ENCODE peak calls at places on chromosome 7, in seven cellular contexts. L is WERI-Rb-1, S is GM10248, R is cardiac fibroblast, D is osteocyte, Y is cardiac muscle cell, T is RWPE1. M is an unnamed sample.

GRCh38 chr7:130149575-130150139 is 55.5 kb downstream of the TMEM209 start:
- DNase-seq in L (no peak), S (peak), R (no peak), D (peak), Y (no peak), T (no peak), M (no peak)

GRCh38 chr7:116984511-116984910 is 31.2 kb downstream of the ST7 start:
- DNase-seq in L (no peak), S (no peak), R (no peak), D (no peak), Y (no peak), T (no peak), M (no peak)

GRCh38 chr7:82257118-82257695 is 186.4 kb downstream of the CACNA2D1 start:
- DNase-seq in L (no peak), S (no peak), R (no peak), D (no peak), Y (no peak), T (no peak), M (no peak)

GRCh38 chr7:130894146-130895005 is 160.4 kb upstream of the KLF14 start:
- DNase-seq in L (peak), S (no peak), R (peak), D (peak), Y (no peak), T (no peak), M (peak)

GRCh38 chr7:80284848-80285247 is 150.2 kb downstream of the GNAI1 start:
- DNase-seq in L (no peak), S (no peak), R (peak), D (no peak), Y (no peak), T (peak), M (no peak)

GRCh38 chr7:41579961-41580935 is 122.6 kb downstream of the INHBA start:
- DNase-seq in L (no peak), S (no peak), R (peak), D (no peak), Y (no peak), T (no peak), M (no peak)

GRCh38 chr7:114468844-114469243 is 54.2 kb downstream of the FOXP2 start:
- DNase-seq in L (no peak), S (no peak), R (no peak), D (no peak), Y (no peak), T (no peak), M (no peak)

GRCh38 chr7:138979226-138979979 is 1.8 kb downstream of the KIAA1549 start:
- DNase-seq in L (no peak), S (no peak), R (peak), D (no peak), Y (no peak), T (no peak), M (peak)

DNA sequence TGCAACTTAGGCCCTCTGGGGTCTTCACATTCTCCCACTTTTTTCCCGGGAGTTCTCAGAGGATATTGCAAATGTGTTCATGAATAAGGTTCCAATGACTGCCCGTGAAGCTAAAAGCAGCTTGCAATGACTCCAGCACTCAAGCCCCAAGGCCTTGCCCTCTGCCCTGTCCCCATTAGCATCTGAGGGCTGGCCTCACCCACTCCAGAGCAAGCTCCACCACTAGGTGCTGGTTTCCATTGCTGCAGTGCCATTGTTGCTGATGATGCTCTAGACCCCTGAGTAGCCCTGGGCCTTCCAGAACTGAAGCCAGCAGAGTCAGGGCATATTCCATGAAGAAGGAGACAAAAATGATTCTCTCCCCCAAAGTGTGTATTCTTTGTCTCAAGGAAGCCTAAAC is 236.8 kb downstream of the DYNC1I1 start:
- DNase-seq in L (no peak), S (no peak), R (no peak), D (no peak), Y (no peak), T (no peak), M (no peak)
- TF ChIP-seq CTCF in L (no peak), S (no peak), R (no peak), D (no peak), Y (no peak), T (no peak), M (no peak)

GRCh38 chr7:77266162-77266807 is 66.7 kb upstream of the FGL2 start:
- DNase-seq in L (no peak), S (peak), R (no peak), D (no peak), Y (no peak), T (no peak), M (peak)
- TF ChIP-seq CTCF in L (no peak), S (no peak), R (no peak), D (no peak), Y (no peak), T (no peak), M (no peak)

GRCh38 chr7:3592438-3593134 is 291.5 kb downstream of the SDK1 start:
- DNase-seq in L (no peak), S (no peak), R (no peak), D (no peak), Y (no peak), T (no peak), M (no peak)
- TF ChIP-seq CTCF in L (no peak), S (no peak), R (no peak), D (peak), Y (no peak), T (no peak), M (no peak)

GRCh38 chr7:151138541-151138910 is 29.0 kb downstream of the GBX1 start:
- DNase-seq in L (no peak), S (no peak), R (no peak), D (no peak), Y (no peak), T (no peak), M (no peak)
- TF ChIP-seq CTCF in L (no peak), S (no peak), R (no peak), D (no peak), Y (no peak), T (no peak), M (no peak)

GRCh38 chr7:3673524-3673923 is 372.5 kb downstream of the SDK1 start:
- DNase-seq in L (peak), S (no peak), R (peak), D (no peak), Y (peak), T (peak), M (peak)
- TF ChIP-seq CTCF in L (peak), S (no peak), R (peak), D (peak), Y (peak), T (peak), M (peak)

DNA sequence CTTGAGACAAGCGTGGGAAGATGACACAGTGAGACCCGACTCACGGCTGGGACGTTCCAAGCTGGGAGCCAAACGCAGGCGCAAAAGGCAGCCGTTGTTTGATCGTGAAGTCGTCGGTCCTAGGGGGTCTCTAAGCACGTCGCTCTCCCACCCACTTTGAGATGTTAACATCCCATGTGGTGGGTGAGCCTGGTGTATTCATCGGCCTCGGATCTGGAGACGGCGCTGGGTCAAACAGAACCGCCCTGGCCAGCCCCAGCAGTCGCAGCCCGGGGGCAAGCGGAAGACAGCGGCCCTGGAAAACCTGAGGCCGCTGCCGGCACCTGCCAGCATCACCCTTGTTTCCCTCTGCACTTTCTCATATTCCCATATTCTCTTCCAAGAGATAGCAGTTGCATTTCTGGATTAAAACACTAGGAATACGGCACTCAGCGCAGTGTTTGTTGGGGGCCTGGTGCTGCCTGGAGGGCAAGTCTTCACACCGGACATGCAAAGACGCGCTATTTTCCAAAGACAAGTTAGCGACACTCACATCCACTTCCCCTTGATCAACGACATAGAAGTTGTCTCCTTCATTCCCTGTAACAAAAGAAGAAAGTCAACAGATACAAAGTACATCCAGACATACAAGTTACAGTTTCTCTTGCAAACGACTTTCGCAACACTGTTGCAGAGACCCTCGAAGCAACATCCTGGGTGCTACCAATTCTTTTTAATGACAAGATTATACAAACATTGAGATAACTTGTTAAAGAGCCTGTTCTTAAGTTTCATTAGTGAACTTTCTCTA is 86.2 kb upstream of the PDGFA start:
- DNase-seq in L (no peak), S (no peak), R (no peak), D (no peak), Y (no peak), T (no peak), M (no peak)
- TF ChIP-seq CTCF in L (no peak), S (no peak), R (no peak), D (no peak), Y (no peak), T (no peak), M (no peak)

GRCh38 chr7:75758491-75758890 is 13.5 kb downstream of the CCL26 start:
- DNase-seq in L (no peak), S (no peak), R (no peak), D (no peak), Y (no peak), T (no peak), M (no peak)

GRCh38 chr7:75762350-75762917 is 9.6 kb downstream of the CCL26 start:
- DNase-seq in L (no peak), S (peak), R (peak), D (no peak), Y (peak), T (peak), M (no peak)

GRCh38 chr7:75756340-75757297 is 15.4 kb downstream of the CCL26 start:
- DNase-seq in L (peak), S (peak), R (peak), D (no peak), Y (peak), T (peak), M (no peak)

GRCh38 chr7:75757860-75758259 is 14.2 kb downstream of the CCL26 start:
- DNase-seq in L (no peak), S (no peak), R (no peak), D (no peak), Y (no peak), T (no peak), M (no peak)

GRCh38 chr7:75757298-75757676 is 14.7 kb downstream of the CCL26 start:
- DNase-seq in L (no peak), S (no peak), R (no peak), D (no peak), Y (no peak), T (no peak), M (no peak)
- TF ChIP-seq CTCF in L (no peak), S (no peak), R (no peak), D (no peak), Y (no peak), T (no peak), M (no peak)

DNA sequence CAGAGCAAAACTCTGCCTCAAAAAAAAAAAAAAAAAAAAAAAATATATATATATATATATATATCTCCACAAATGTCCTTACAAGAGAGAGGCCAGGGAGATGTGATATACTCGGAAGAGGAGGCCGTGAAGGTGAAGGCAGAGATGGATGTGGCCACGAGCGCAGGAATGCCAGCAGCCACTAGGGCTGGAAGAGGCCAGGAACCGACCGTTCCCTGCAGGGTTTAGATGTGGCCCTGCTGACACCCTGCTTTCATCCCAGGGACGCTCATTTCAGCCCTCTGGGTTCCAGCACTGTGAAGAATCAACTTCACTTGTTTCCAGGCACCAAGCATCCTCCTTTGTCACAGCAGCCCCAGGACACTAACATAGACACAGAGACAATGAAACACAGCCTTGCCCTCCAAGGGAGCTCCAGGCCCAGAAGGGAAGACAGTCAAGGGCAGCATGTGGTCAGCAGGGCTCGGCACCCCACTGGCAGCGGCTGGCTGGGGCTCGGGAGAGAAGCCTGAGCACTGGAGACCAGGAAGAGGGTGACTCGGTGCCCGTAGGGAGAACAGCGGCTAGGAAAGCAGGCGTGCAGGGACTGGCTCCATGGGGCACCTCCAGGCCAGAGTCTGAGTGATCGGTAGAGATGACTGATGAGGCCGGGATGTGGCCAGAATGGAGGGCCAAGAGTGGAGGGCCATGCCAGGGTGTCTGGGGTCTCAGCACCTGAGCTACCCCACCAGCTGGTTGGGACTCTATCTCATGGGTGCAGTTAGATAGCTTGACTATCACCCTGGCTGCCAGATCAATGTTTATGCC is 7.6 kb downstream of the WDR86 start:
- DNase-seq in L (no peak), S (no peak), R (no peak), D (no peak), Y (no peak), T (no peak), M (no peak)
- TF ChIP-seq CTCF in L (peak), S (no peak), R (no peak), D (no peak), Y (no peak), T (no peak), M (no peak)